ENCODE peak calls at places on chromosome 17, in four cellular contexts. Q is PC-3, O is fibroblast of lung, H is HCT116. I is an unnamed sample. For H3K4me1, the result is how much of the 10 kb centered on the place peaks cover.

GRCh38 chr17:64707077-64707591 is 45.0 kb upstream of the SMURF2 start:
- DNase-seq in Q (peak), O (peak), H (peak), I (peak)

GRCh38 chr17:10062757-10063385 is 135.5 kb downstream of the GAS7 start:
- DNase-seq in Q (no peak), O (no peak), H (no peak), I (no peak)

GRCh38 chr17:79792371-79792871 is 4.5 kb downstream of the CBX8 start:
- DNase-seq in Q (no peak), O (no peak), H (no peak), I (no peak)

GRCh38 chr17:78852709-78853111 is 12.1 kb upstream of the USP36 start:
- DNase-seq in Q (peak), O (no peak), H (no peak), I (no peak)

GRCh38 chr17:82244413-82245140 is 15.7 kb downstream of the SLC16A3 start:
- DNase-seq in Q (peak), O (peak), H (no peak), I (peak)

GRCh38 chr17:78316867-78317816 is 42.7 kb downstream of the SOCS3 start:
- DNase-seq in Q (peak), O (peak), H (no peak), I (peak)

GRCh38 chr17:78879679-78880186 is 23.3 kb downstream of the CEP295NL start:
- DNase-seq in Q (no peak), O (peak), H (no peak), I (peak)

GRCh38 chr17:21452377-21453143 is 76.4 kb downstream of the KCNJ12 start:
- DNase-seq in Q (peak), O (peak), H (peak), I (peak)

GRCh38 chr17:46742539-46743270 is 75.8 kb downstream of the WNT3 start:
- DNase-seq in Q (peak), O (peak), H (peak), I (no peak)

GRCh38 chr17:27296427-27296979 is 2.6 kb downstream of the WSB1 start:
- DNase-seq in Q (peak), O (peak), H (no peak), I (no peak)

GRCh38 chr17:76834889-76835288 is 33.3 kb upstream of the MGAT5B start:
- DNase-seq in Q (no peak), O (no peak), H (no peak), I (no peak)

GRCh38 chr17:2931426-2931825 is 132.0 kb downstream of the OR1D5 start:
- DNase-seq in Q (no peak), O (no peak), H (no peak), I (no peak)

GRCh38 chr17:39938140-39938869 is 10.8 kb downstream of the LRRC3C start:
- DNase-seq in Q (no peak), O (no peak), H (no peak), I (no peak)

GRCh38 chr17:62737513-62737912 is 70.6 kb downstream of the MARCHF10 start:
- DNase-seq in Q (no peak), O (no peak), H (no peak), I (no peak)

GRCh38 chr17:32722733-32723132 is 154.2 kb downstream of the MYO1D start:
- DNase-seq in Q (no peak), O (peak), H (no peak), I (no peak)

GRCh38 chr17:67215991-67216421 is 29.0 kb downstream of the HELZ start:
- DNase-seq in Q (no peak), O (no peak), H (no peak), I (no peak)

GRCh38 chr17:77459018-77459755 is 318.4 kb downstream of the SEC14L1 start:
- DNase-seq in Q (no peak), O (no peak), H (no peak), I (no peak)

GRCh38 chr17:35244345-35245195 is 1.7 kb downstream of the SLFN5 start:
- DNase-seq in Q (peak), O (peak), H (peak), I (peak)

GRCh38 chr17:38969281-38969680 is 2.1 kb upstream of the FBXO47 start:
- DNase-seq in Q (no peak), O (no peak), H (no peak), I (no peak)

GRCh38 chr17:72948115-72948514 is 144.4 kb downstream of the SLC39A11 start:
- DNase-seq in Q (no peak), O (no peak), H (no peak), I (no peak)

GRCh38 chr17:69779378-69780214 is 295.4 kb upstream of the KCNJ16 start:
- DNase-seq in Q (peak), O (no peak), H (no peak), I (no peak)

GRCh38 chr17:63448655-63449054 is 2.5 kb upstream of the CYB561 start:
- DNase-seq in Q (no peak), O (no peak), H (no peak), I (no peak)

GRCh38 chr17:12627776-12628491 is 37.8 kb upstream of the MYOCD start:
- DNase-seq in Q (no peak), O (peak), H (no peak), I (no peak)

GRCh38 chr17:62085511-62086408 is 20.7 kb upstream of the MED13 start:
- DNase-seq in Q (no peak), O (peak), H (no peak), I (no peak)

GRCh38 chr17:40188694-40189093 is 11.4 kb downstream of the RAPGEFL1 start:
- DNase-seq in Q (no peak), O (no peak), H (no peak), I (no peak)

GRCh38 chr17:59366773-59367656 is 35.6 kb downstream of the YPEL2 start:
- DNase-seq in Q (peak), O (peak), H (no peak), I (no peak)

GRCh38 chr17:8288336-8289102 is at the start of gene RANGRF:
- DNase-seq in Q (peak), O (peak), H (peak), I (peak)

GRCh38 chr17:68981288-68981687 is 26.1 kb upstream of the ABCA8 start:
- DNase-seq in Q (peak), O (peak), H (no peak), I (peak)

GRCh38 chr17:74757502-74757901 is 9.1 kb downstream of the NHERF1 start:
- DNase-seq in Q (no peak), O (no peak), H (no peak), I (no peak)
- H3K4me1 ChIP-seq in Q (under half), O (under half), H (half or more), I (under half)

DNA sequence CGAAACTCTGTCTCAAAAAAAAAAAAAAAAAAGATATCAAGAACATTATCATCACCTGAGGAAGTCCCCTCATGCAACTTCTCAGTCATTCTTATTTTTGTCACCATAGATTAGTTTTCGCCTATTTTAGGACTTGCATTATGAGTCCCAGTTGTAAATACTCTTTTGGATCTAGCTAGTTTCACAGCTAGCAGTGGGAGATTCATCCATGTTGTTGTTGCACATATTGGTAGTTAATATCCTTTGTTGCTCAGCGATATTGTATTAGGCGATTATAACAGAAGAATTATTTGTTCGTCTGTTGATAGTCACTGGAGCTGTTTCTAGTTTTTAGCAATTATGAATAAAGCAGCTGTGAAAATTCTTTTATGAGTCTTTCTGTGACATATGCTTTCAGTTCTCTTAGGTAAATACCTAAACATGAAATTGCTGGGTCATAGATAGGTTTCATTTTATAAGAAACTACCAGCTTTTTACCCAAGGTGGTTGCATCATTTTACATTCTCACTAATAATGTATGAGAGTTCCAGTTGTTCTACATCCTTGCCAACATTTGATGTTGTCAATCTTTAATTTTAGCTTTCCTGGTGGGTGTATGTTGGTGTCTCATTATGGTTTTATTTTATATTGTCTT is 40.7 kb upstream of the MAP3K14 start:
- DNase-seq in Q (no peak), O (no peak), H (no peak), I (no peak)
- H3K4me3 ChIP-seq in Q (no peak), O (no peak), H (no peak), I (no peak)

DNA sequence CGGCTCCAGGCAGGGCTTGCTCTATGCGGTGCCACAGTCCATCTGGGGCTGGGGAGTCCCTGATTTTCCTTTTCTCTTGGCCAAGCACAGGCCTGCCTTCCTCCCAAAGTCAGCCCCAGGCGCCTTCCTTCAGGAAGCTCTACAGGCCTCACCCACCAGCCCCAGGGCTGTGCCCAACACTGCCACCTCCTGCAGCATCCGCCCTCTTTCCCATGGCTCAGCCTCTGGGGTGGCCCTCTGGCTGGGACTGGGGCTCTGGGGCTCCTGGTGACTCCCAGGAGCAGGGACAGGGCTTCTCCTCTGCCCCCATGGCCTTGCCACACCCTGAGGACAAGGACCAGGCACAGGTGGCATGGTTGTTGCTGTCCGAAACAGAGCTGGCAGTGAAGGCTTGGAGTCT is 817 bp downstream of the ITGB4 start:
- DNase-seq in Q (peak), O (no peak), H (no peak), I (no peak)
- TF ChIP-seq EZH2 in Q (no peak), O (no peak), H (no peak), I (no peak)

GRCh38 chr17:4854181-4854681 is 21.1 kb downstream of the MINK1 start:
- DNase-seq in Q (peak), O (peak), H (no peak), I (no peak)
- H3K4me1 ChIP-seq in Q (under half), O (under half), H (under half), I (under half)

GRCh38 chr17:41678907-41679739 is 9.6 kb upstream of the EIF1 start:
- DNase-seq in Q (peak), O (peak), H (no peak), I (peak)
- H3K4me3 ChIP-seq in Q (peak), O (peak), H (peak), I (peak)

I was measured in A673.